ENCODE peak calls at places on chromosomes 7 and 10, in seven cellular contexts. One of them, this sample, is unnamed.

GRCh38 chr10:100009793-100010676 is at the start of gene DNMBP:
- DNase-seq in HCT116: peak
- DNase-seq in substantia nigra: peak
- DNase-seq in epithelial cell of prostate: no peak
- DNase-seq in transverse colon: peak
- DNase-seq in cardiac muscle cell: peak
- DNase-seq in SJSA1: peak
- DNase-seq in this sample: peak

GRCh38 chr7:44276571-44277101 is 48.8 kb downstream of the CAMK2B start:
- DNase-seq in substantia nigra: no peak
- DNase-seq in cardiac muscle cell: no peak
- DNase-seq in SJSA1: no peak
- DNase-seq in HCT116: no peak
- DNase-seq in transverse colon: no peak
- DNase-seq in epithelial cell of prostate: no peak
- DNase-seq in this sample: no peak

GRCh38 chr7:154676422-154677073 is 326.4 kb downstream of the PAXIP1 start:
- DNase-seq in transverse colon: peak
- DNase-seq in SJSA1: no peak
- DNase-seq in substantia nigra: no peak
- DNase-seq in HCT116: no peak
- DNase-seq in cardiac muscle cell: no peak
- DNase-seq in epithelial cell of prostate: no peak
- DNase-seq in this sample: no peak

GRCh38 chr10:95865814-95866447 is 41.8 kb upstream of the CC2D2B start:
- DNase-seq in HCT116: no peak
- DNase-seq in SJSA1: no peak
- DNase-seq in substantia nigra: no peak
- DNase-seq in epithelial cell of prostate: no peak
- DNase-seq in transverse colon: no peak
- DNase-seq in cardiac muscle cell: no peak
- DNase-seq in this sample: no peak

GRCh38 chr10:98349508-98349922 is 65.5 kb downstream of the PYROXD2 start:
- DNase-seq in cardiac muscle cell: peak
- DNase-seq in substantia nigra: no peak
- DNase-seq in SJSA1: no peak
- DNase-seq in HCT116: no peak
- DNase-seq in transverse colon: peak
- DNase-seq in epithelial cell of prostate: no peak
- DNase-seq in this sample: peak

GRCh38 chr7:106750773-106751172 is 89.8 kb upstream of the CCDC71L start:
- DNase-seq in transverse colon: no peak
- DNase-seq in substantia nigra: no peak
- DNase-seq in HCT116: no peak
- DNase-seq in SJSA1: no peak
- DNase-seq in epithelial cell of prostate: no peak
- DNase-seq in cardiac muscle cell: no peak
- DNase-seq in this sample: no peak

GRCh38 chr10:130127612-130128607 is 8.3 kb upstream of the GLRX3 start:
- DNase-seq in substantia nigra: peak
- DNase-seq in HCT116: no peak
- DNase-seq in transverse colon: peak
- DNase-seq in cardiac muscle cell: peak
- DNase-seq in epithelial cell of prostate: peak
- DNase-seq in SJSA1: no peak
- DNase-seq in this sample: no peak

GRCh38 chr10:27391916-27392315 is 112.2 kb upstream of the RAB18 start:
- DNase-seq in HCT116: no peak
- DNase-seq in substantia nigra: no peak
- DNase-seq in epithelial cell of prostate: no peak
- DNase-seq in cardiac muscle cell: no peak
- DNase-seq in SJSA1: no peak
- DNase-seq in transverse colon: no peak
- DNase-seq in this sample: no peak

GRCh38 chr7:70681847-70682350 is 450.0 kb upstream of the GALNT17 start:
- DNase-seq in SJSA1: no peak
- DNase-seq in HCT116: no peak
- DNase-seq in substantia nigra: no peak
- DNase-seq in epithelial cell of prostate: no peak
- DNase-seq in cardiac muscle cell: no peak
- DNase-seq in transverse colon: no peak
- DNase-seq in this sample: no peak

GRCh38 chr7:73387221-73387828 is 46.3 kb upstream of the FZD9 start:
- DNase-seq in epithelial cell of prostate: no peak
- DNase-seq in cardiac muscle cell: no peak
- DNase-seq in HCT116: no peak
- DNase-seq in transverse colon: no peak
- DNase-seq in substantia nigra: no peak
- DNase-seq in SJSA1: no peak
- DNase-seq in this sample: no peak

GRCh38 chr7:113113912-113114311 is 4.4 kb downstream of the SMIM30 start:
- DNase-seq in epithelial cell of prostate: no peak
- DNase-seq in HCT116: no peak
- DNase-seq in substantia nigra: no peak
- DNase-seq in SJSA1: no peak
- DNase-seq in cardiac muscle cell: peak
- DNase-seq in transverse colon: no peak
- DNase-seq in this sample: no peak

GRCh38 chr7:88243345-88243909 is 23.6 kb upstream of the SRI start:
- DNase-seq in transverse colon: no peak
- DNase-seq in cardiac muscle cell: peak
- DNase-seq in epithelial cell of prostate: peak
- DNase-seq in SJSA1: no peak
- DNase-seq in HCT116: peak
- DNase-seq in substantia nigra: no peak
- DNase-seq in this sample: no peak

GRCh38 chr10:5890519-5890878 is 456 bp downstream of the FBH1 start:
- DNase-seq in substantia nigra: no peak
- DNase-seq in cardiac muscle cell: peak
- DNase-seq in SJSA1: no peak
- DNase-seq in HCT116: no peak
- DNase-seq in transverse colon: peak
- DNase-seq in epithelial cell of prostate: no peak
- DNase-seq in this sample: no peak

GRCh38 chr10:4650109-4650508 is 175.9 kb upstream of the AKR1E2 start:
- DNase-seq in transverse colon: no peak
- DNase-seq in cardiac muscle cell: no peak
- DNase-seq in SJSA1: no peak
- DNase-seq in HCT116: no peak
- DNase-seq in substantia nigra: no peak
- DNase-seq in epithelial cell of prostate: no peak
- DNase-seq in this sample: no peak

GRCh38 chr10:81177651-81178244 is 640.0 kb downstream of the SH2D4B start:
- DNase-seq in cardiac muscle cell: no peak
- DNase-seq in transverse colon: no peak
- DNase-seq in HCT116: no peak
- DNase-seq in epithelial cell of prostate: no peak
- DNase-seq in substantia nigra: no peak
- DNase-seq in SJSA1: no peak
- DNase-seq in this sample: no peak

GRCh38 chr7:55132890-55133551 is 114.2 kb downstream of the EGFR start:
- DNase-seq in substantia nigra: no peak
- DNase-seq in SJSA1: peak
- DNase-seq in cardiac muscle cell: peak
- DNase-seq in HCT116: peak
- DNase-seq in epithelial cell of prostate: peak
- DNase-seq in transverse colon: peak
- DNase-seq in this sample: peak

GRCh38 chr10:49076741-49077521 is 38.4 kb downstream of the VSTM4 start:
- DNase-seq in SJSA1: no peak
- DNase-seq in HCT116: no peak
- DNase-seq in substantia nigra: no peak
- DNase-seq in transverse colon: no peak
- DNase-seq in epithelial cell of prostate: no peak
- DNase-seq in cardiac muscle cell: no peak
- DNase-seq in this sample: no peak

GRCh38 chr7:474605-475424 is 44.8 kb downstream of the PDGFA start:
- DNase-seq in epithelial cell of prostate: no peak
- DNase-seq in substantia nigra: no peak
- DNase-seq in SJSA1: no peak
- DNase-seq in transverse colon: no peak
- DNase-seq in cardiac muscle cell: no peak
- DNase-seq in HCT116: no peak
- DNase-seq in this sample: no peak

GRCh38 chr7:152869677-152870051 is 110.1 kb downstream of the ACTR3B start:
- DNase-seq in cardiac muscle cell: no peak
- DNase-seq in transverse colon: no peak
- DNase-seq in HCT116: no peak
- DNase-seq in epithelial cell of prostate: no peak
- DNase-seq in substantia nigra: no peak
- DNase-seq in SJSA1: no peak
- DNase-seq in this sample: no peak

GRCh38 chr10:71625445-71626175 is 94.0 kb downstream of the C10orf105 start:
- DNase-seq in HCT116: no peak
- DNase-seq in epithelial cell of prostate: no peak
- DNase-seq in SJSA1: no peak
- DNase-seq in cardiac muscle cell: no peak
- DNase-seq in transverse colon: no peak
- DNase-seq in substantia nigra: no peak
- DNase-seq in this sample: no peak

GRCh38 chr10:71623098-71623985 is 96.2 kb downstream of the C10orf105 start:
- DNase-seq in SJSA1: peak
- DNase-seq in epithelial cell of prostate: no peak
- DNase-seq in HCT116: no peak
- DNase-seq in transverse colon: peak
- DNase-seq in substantia nigra: no peak
- DNase-seq in cardiac muscle cell: peak
- DNase-seq in this sample: no peak

GRCh38 chr10:71621783-71622526 is 97.6 kb downstream of the C10orf105 start:
- DNase-seq in substantia nigra: no peak
- DNase-seq in cardiac muscle cell: peak
- DNase-seq in HCT116: peak
- DNase-seq in SJSA1: peak
- DNase-seq in epithelial cell of prostate: no peak
- DNase-seq in transverse colon: no peak
- DNase-seq in this sample: peak

GRCh38 chr10:71622656-71623055 is 96.9 kb downstream of the C10orf105 start:
- DNase-seq in cardiac muscle cell: no peak
- DNase-seq in epithelial cell of prostate: no peak
- DNase-seq in substantia nigra: no peak
- DNase-seq in SJSA1: no peak
- DNase-seq in transverse colon: no peak
- DNase-seq in HCT116: no peak
- DNase-seq in this sample: no peak

DNA sequence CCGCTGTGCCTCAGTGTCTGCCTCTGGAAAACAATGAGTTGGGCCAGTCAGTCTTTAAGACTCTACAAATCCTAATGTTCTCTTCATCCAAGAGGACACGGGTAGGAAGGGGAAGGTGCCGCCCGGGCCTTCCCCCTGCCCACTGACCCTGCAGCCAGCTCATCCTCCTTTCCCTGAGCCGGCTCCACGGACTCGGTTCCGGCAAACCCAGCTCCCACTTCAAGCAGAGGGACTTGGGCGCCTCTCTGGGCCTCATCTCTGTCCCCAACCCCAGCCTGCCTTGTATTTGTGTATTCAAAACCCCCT is 95.6 kb downstream of the C10orf105 start:
- DNase-seq in cardiac muscle cell: no peak
- DNase-seq in HCT116: no peak
- DNase-seq in transverse colon: no peak
- DNase-seq in epithelial cell of prostate: no peak
- DNase-seq in SJSA1: no peak
- DNase-seq in substantia nigra: no peak
- DNase-seq in this sample: no peak
- H3K27ac ChIP-seq in cardiac muscle cell: no peak
- H3K27ac ChIP-seq in HCT116: no peak
- H3K27ac ChIP-seq in transverse colon: no peak
- H3K27ac ChIP-seq in epithelial cell of prostate: no peak
- H3K27ac ChIP-seq in SJSA1: no peak
- H3K27ac ChIP-seq in substantia nigra: no peak
- H3K27ac ChIP-seq in this sample: no peak

GRCh38 chr7:25989140-25989705 is 162.8 kb upstream of the NFE2L3 start:
- DNase-seq in SJSA1: no peak
- DNase-seq in substantia nigra: no peak
- DNase-seq in HCT116: no peak
- DNase-seq in transverse colon: peak
- DNase-seq in epithelial cell of prostate: no peak
- DNase-seq in cardiac muscle cell: no peak
- DNase-seq in this sample: no peak
- H3K27ac ChIP-seq in SJSA1: no peak
- H3K27ac ChIP-seq in substantia nigra: no peak
- H3K27ac ChIP-seq in HCT116: no peak
- H3K27ac ChIP-seq in transverse colon: no peak
- H3K27ac ChIP-seq in epithelial cell of prostate: no peak
- H3K27ac ChIP-seq in cardiac muscle cell: no peak
- H3K27ac ChIP-seq in this sample: no peak

GRCh38 chr10:50580260-50580891 is 43.4 kb downstream of the SGMS1 start:
- DNase-seq in cardiac muscle cell: no peak
- DNase-seq in transverse colon: no peak
- DNase-seq in substantia nigra: no peak
- DNase-seq in epithelial cell of prostate: no peak
- DNase-seq in HCT116: no peak
- DNase-seq in SJSA1: no peak
- DNase-seq in this sample: no peak
- H3K27ac ChIP-seq in cardiac muscle cell: no peak
- H3K27ac ChIP-seq in transverse colon: no peak
- H3K27ac ChIP-seq in substantia nigra: no peak
- H3K27ac ChIP-seq in epithelial cell of prostate: no peak
- H3K27ac ChIP-seq in HCT116: no peak
- H3K27ac ChIP-seq in SJSA1: no peak
- H3K27ac ChIP-seq in this sample: no peak

GRCh38 chr7:115802415-115802814 is 228.1 kb downstream of the TFEC start:
- DNase-seq in cardiac muscle cell: no peak
- DNase-seq in substantia nigra: no peak
- DNase-seq in SJSA1: no peak
- DNase-seq in epithelial cell of prostate: no peak
- DNase-seq in HCT116: no peak
- DNase-seq in transverse colon: no peak
- DNase-seq in this sample: no peak

DNA sequence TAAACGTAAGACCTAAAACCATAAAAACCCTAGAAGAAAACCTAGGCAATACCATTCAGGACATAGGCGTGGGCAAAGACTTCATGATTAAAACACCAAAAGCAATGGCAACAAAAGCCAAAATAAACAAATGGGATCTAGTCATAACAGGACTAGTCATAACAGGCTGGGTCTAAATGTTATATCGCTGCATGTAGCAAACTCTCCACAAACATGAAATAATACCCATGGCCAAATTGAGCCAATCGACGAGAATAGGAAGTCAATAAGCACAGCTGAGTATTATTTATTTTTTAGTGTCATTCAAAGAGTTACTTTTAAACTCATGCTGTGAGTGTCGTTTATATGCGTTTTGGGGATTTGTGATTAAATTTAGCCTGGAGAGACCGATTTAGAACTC is 225.1 kb downstream of the TFEC start:
- DNase-seq in HCT116: no peak
- DNase-seq in substantia nigra: no peak
- DNase-seq in SJSA1: no peak
- DNase-seq in epithelial cell of prostate: peak
- DNase-seq in cardiac muscle cell: no peak
- DNase-seq in transverse colon: no peak
- DNase-seq in this sample: no peak
- H3K27ac ChIP-seq in HCT116: no peak
- H3K27ac ChIP-seq in substantia nigra: no peak
- H3K27ac ChIP-seq in SJSA1: no peak
- H3K27ac ChIP-seq in epithelial cell of prostate: no peak
- H3K27ac ChIP-seq in cardiac muscle cell: no peak
- H3K27ac ChIP-seq in transverse colon: no peak
- H3K27ac ChIP-seq in this sample: no peak

This sample was measured in ascending aorta.